ENCODE peak calls at places on chromosomes 6 and 20, in nine cellular contexts. One of them, this sample, is unnamed.

GRCh38 chr6:38443341-38443740 is 196.4 kb downstream of the BTBD9 start:
- DNase-seq in endodermal cell: no peak
- DNase-seq in stomach: no peak
- DNase-seq in CD8-positive, alpha-beta T cell: no peak
- DNase-seq in tibial nerve: no peak
- DNase-seq in cardiac muscle cell: no peak
- DNase-seq in ascending aorta: no peak
- DNase-seq in breast epithelium: no peak
- DNase-seq in heart left ventricle: no peak
- DNase-seq in this sample: no peak

GRCh38 chr20:56690531-56691175 is 61.5 kb downstream of the TFAP2C start:
- DNase-seq in tibial nerve: no peak
- DNase-seq in endodermal cell: no peak
- DNase-seq in ascending aorta: no peak
- DNase-seq in heart left ventricle: no peak
- DNase-seq in breast epithelium: no peak
- DNase-seq in stomach: no peak
- DNase-seq in CD8-positive, alpha-beta T cell: no peak
- DNase-seq in cardiac muscle cell: no peak
- DNase-seq in this sample: no peak

GRCh38 chr6:160137989-160138835 is 16.6 kb downstream of the SLC22A1 start:
- DNase-seq in cardiac muscle cell: peak; percentile 88
- DNase-seq in ascending aorta: peak; percentile 71
- DNase-seq in CD8-positive, alpha-beta T cell: peak; percentile 60
- DNase-seq in breast epithelium: no peak
- DNase-seq in tibial nerve: peak; percentile 57
- DNase-seq in heart left ventricle: no peak
- DNase-seq in endodermal cell: peak; percentile 86
- DNase-seq in stomach: peak; percentile 72
- DNase-seq in this sample: no peak

GRCh38 chr6:115885636-115886366 is 174.9 kb downstream of the FRK start:
- DNase-seq in cardiac muscle cell: no peak
- DNase-seq in CD8-positive, alpha-beta T cell: no peak
- DNase-seq in endodermal cell: no peak
- DNase-seq in heart left ventricle: no peak
- DNase-seq in ascending aorta: no peak
- DNase-seq in tibial nerve: no peak
- DNase-seq in breast epithelium: no peak
- DNase-seq in stomach: no peak
- DNase-seq in this sample: no peak

GRCh38 chr6:42166444-42167141 is 6.6 kb upstream of the GUCA1A start:
- DNase-seq in stomach: peak; percentile 76
- DNase-seq in CD8-positive, alpha-beta T cell: peak; percentile 80
- DNase-seq in endodermal cell: peak; percentile 97
- DNase-seq in heart left ventricle: peak; percentile 58
- DNase-seq in cardiac muscle cell: peak; percentile 81
- DNase-seq in ascending aorta: peak; percentile 67
- DNase-seq in breast epithelium: peak; percentile 24
- DNase-seq in tibial nerve: peak; percentile 84
- DNase-seq in this sample: no peak

GRCh38 chr6:46325561-46326525 is 155.1 kb upstream of the ENPP5 start:
- DNase-seq in CD8-positive, alpha-beta T cell: no peak
- DNase-seq in tibial nerve: no peak
- DNase-seq in stomach: no peak
- DNase-seq in heart left ventricle: no peak
- DNase-seq in endodermal cell: peak; percentile 52
- DNase-seq in breast epithelium: no peak
- DNase-seq in ascending aorta: no peak
- DNase-seq in cardiac muscle cell: peak; percentile 10
- DNase-seq in this sample: peak; percentile 41

GRCh38 chr6:148501178-148501590 is 158.5 kb downstream of the SASH1 start:
- DNase-seq in cardiac muscle cell: no peak
- DNase-seq in endodermal cell: no peak
- DNase-seq in heart left ventricle: no peak
- DNase-seq in ascending aorta: peak; percentile 89
- DNase-seq in CD8-positive, alpha-beta T cell: no peak
- DNase-seq in stomach: no peak
- DNase-seq in breast epithelium: peak; percentile 68
- DNase-seq in tibial nerve: peak; percentile 80
- DNase-seq in this sample: no peak

GRCh38 chr20:58553841-58554240 is 38.6 kb upstream of the APCDD1L start:
- DNase-seq in cardiac muscle cell: no peak
- DNase-seq in ascending aorta: peak; percentile 61
- DNase-seq in tibial nerve: no peak
- DNase-seq in stomach: no peak
- DNase-seq in breast epithelium: peak; percentile 19
- DNase-seq in CD8-positive, alpha-beta T cell: no peak
- DNase-seq in endodermal cell: peak; percentile 26
- DNase-seq in heart left ventricle: no peak
- DNase-seq in this sample: no peak

GRCh38 chr6:155126727-155127439 is 131.8 kb downstream of the TIAM2 start:
- DNase-seq in ascending aorta: peak; percentile 68
- DNase-seq in endodermal cell: peak; percentile 79
- DNase-seq in heart left ventricle: no peak
- DNase-seq in breast epithelium: no peak
- DNase-seq in tibial nerve: no peak
- DNase-seq in CD8-positive, alpha-beta T cell: no peak
- DNase-seq in cardiac muscle cell: no peak
- DNase-seq in stomach: no peak
- DNase-seq in this sample: no peak

GRCh38 chr6:33171889-33172203 is 20.4 kb downstream of the COL11A2 start:
- DNase-seq in ascending aorta: no peak
- DNase-seq in endodermal cell: no peak
- DNase-seq in stomach: no peak
- DNase-seq in heart left ventricle: no peak
- DNase-seq in tibial nerve: no peak
- DNase-seq in cardiac muscle cell: no peak
- DNase-seq in CD8-positive, alpha-beta T cell: no peak
- DNase-seq in breast epithelium: no peak
- DNase-seq in this sample: no peak

GRCh38 chr6:144768676-144769599 is 483.8 kb downstream of the UTRN start:
- DNase-seq in ascending aorta: no peak
- DNase-seq in tibial nerve: no peak
- DNase-seq in stomach: no peak
- DNase-seq in endodermal cell: no peak
- DNase-seq in breast epithelium: no peak
- DNase-seq in cardiac muscle cell: no peak
- DNase-seq in CD8-positive, alpha-beta T cell: no peak
- DNase-seq in heart left ventricle: no peak
- DNase-seq in this sample: no peak

GRCh38 chr20:48684501-48685041 is 143.2 kb downstream of the PREX1 start:
- DNase-seq in ascending aorta: no peak
- DNase-seq in heart left ventricle: no peak
- DNase-seq in stomach: peak; percentile 81
- DNase-seq in endodermal cell: no peak
- DNase-seq in tibial nerve: no peak
- DNase-seq in cardiac muscle cell: no peak
- DNase-seq in CD8-positive, alpha-beta T cell: no peak
- DNase-seq in breast epithelium: no peak
- DNase-seq in this sample: peak; percentile 38

GRCh38 chr6:7723041-7723447 is 2.9 kb upstream of the BMP6 start:
- DNase-seq in heart left ventricle: peak; percentile 82
- DNase-seq in breast epithelium: peak; percentile 63
- DNase-seq in tibial nerve: peak; percentile 93
- DNase-seq in stomach: peak; percentile 81
- DNase-seq in cardiac muscle cell: peak; percentile 85
- DNase-seq in endodermal cell: peak; percentile 94
- DNase-seq in ascending aorta: peak; percentile 88
- DNase-seq in CD8-positive, alpha-beta T cell: peak; percentile 56
- DNase-seq in this sample: peak; percentile 79

GRCh38 chr20:39983655-39984054 is 705.4 kb downstream of the MAFB start:
- DNase-seq in cardiac muscle cell: no peak
- DNase-seq in stomach: no peak
- DNase-seq in endodermal cell: no peak
- DNase-seq in ascending aorta: no peak
- DNase-seq in tibial nerve: no peak
- DNase-seq in heart left ventricle: no peak
- DNase-seq in breast epithelium: no peak
- DNase-seq in CD8-positive, alpha-beta T cell: no peak
- DNase-seq in this sample: no peak

GRCh38 chr6:106975699-106976032 is 1.1 kb upstream of the CD24 start:
- DNase-seq in cardiac muscle cell: peak; percentile 24
- DNase-seq in endodermal cell: no peak
- DNase-seq in stomach: no peak
- DNase-seq in heart left ventricle: no peak
- DNase-seq in CD8-positive, alpha-beta T cell: no peak
- DNase-seq in breast epithelium: no peak
- DNase-seq in tibial nerve: no peak
- DNase-seq in ascending aorta: no peak
- DNase-seq in this sample: no peak

GRCh38 chr6:4656106-4656505 is 120.1 kb upstream of the CDYL start:
- DNase-seq in heart left ventricle: no peak
- DNase-seq in ascending aorta: no peak
- DNase-seq in breast epithelium: no peak
- DNase-seq in endodermal cell: no peak
- DNase-seq in cardiac muscle cell: no peak
- DNase-seq in CD8-positive, alpha-beta T cell: no peak
- DNase-seq in tibial nerve: no peak
- DNase-seq in stomach: no peak
- DNase-seq in this sample: no peak

GRCh38 chr6:14476793-14477531 is 359.4 kb downstream of the CD83 start:
- DNase-seq in stomach: peak; percentile 51
- DNase-seq in CD8-positive, alpha-beta T cell: no peak
- DNase-seq in heart left ventricle: peak; percentile 76
- DNase-seq in ascending aorta: no peak
- DNase-seq in cardiac muscle cell: no peak
- DNase-seq in endodermal cell: no peak
- DNase-seq in breast epithelium: peak; percentile 39
- DNase-seq in tibial nerve: peak; percentile 80
- DNase-seq in this sample: no peak

GRCh38 chr6:137827977-137828815 is 38.9 kb upstream of the TNFAIP3 start:
- DNase-seq in ascending aorta: no peak
- DNase-seq in heart left ventricle: no peak
- DNase-seq in CD8-positive, alpha-beta T cell: no peak
- DNase-seq in breast epithelium: no peak
- DNase-seq in tibial nerve: no peak
- DNase-seq in stomach: no peak
- DNase-seq in cardiac muscle cell: no peak
- DNase-seq in endodermal cell: no peak
- DNase-seq in this sample: no peak

GRCh38 chr6:156720739-156721714 is 56.2 kb upstream of the ARID1B start:
- DNase-seq in breast epithelium: peak; percentile 68
- DNase-seq in cardiac muscle cell: no peak
- DNase-seq in CD8-positive, alpha-beta T cell: no peak
- DNase-seq in stomach: peak; percentile 73
- DNase-seq in endodermal cell: peak; percentile 88
- DNase-seq in tibial nerve: no peak
- DNase-seq in heart left ventricle: peak; percentile 25
- DNase-seq in ascending aorta: no peak
- DNase-seq in this sample: peak; percentile 65
- H3K4me3 ChIP-seq in breast epithelium: peak overlapping the region; percentile 66
- H3K4me3 ChIP-seq in cardiac muscle cell: no peak overlapping the region
- H3K4me3 ChIP-seq in CD8-positive, alpha-beta T cell: no peak overlapping the region
- H3K4me3 ChIP-seq in stomach: no peak overlapping the region
- H3K4me3 ChIP-seq in endodermal cell: no peak overlapping the region
- H3K4me3 ChIP-seq in tibial nerve: no peak overlapping the region
- H3K4me3 ChIP-seq in heart left ventricle: no peak overlapping the region
- H3K4me3 ChIP-seq in ascending aorta: no peak overlapping the region
- H3K4me3 ChIP-seq in this sample: no peak overlapping the region

GRCh38 chr6:35287671-35288396 is 9.8 kb upstream of the DEF6 start:
- DNase-seq in stomach: no peak
- DNase-seq in endodermal cell: no peak
- DNase-seq in CD8-positive, alpha-beta T cell: no peak
- DNase-seq in cardiac muscle cell: no peak
- DNase-seq in tibial nerve: no peak
- DNase-seq in ascending aorta: no peak
- DNase-seq in heart left ventricle: no peak
- DNase-seq in breast epithelium: no peak
- DNase-seq in this sample: no peak
- H3K36me3 ChIP-seq in stomach: peaks cover 100% of the 10 kb centered on the region
- H3K36me3 ChIP-seq in endodermal cell: peaks cover 45% of the 10 kb centered on the region
- H3K36me3 ChIP-seq in CD8-positive, alpha-beta T cell: peaks cover 86% of the 10 kb centered on the region
- H3K36me3 ChIP-seq in cardiac muscle cell: peaks cover 62% of the 10 kb centered on the region
- H3K36me3 ChIP-seq in tibial nerve: no peaks in the 10 kb centered on the region
- H3K36me3 ChIP-seq in ascending aorta: peaks cover 82% of the 10 kb centered on the region
- H3K36me3 ChIP-seq in heart left ventricle: no peaks in the 10 kb centered on the region
- H3K36me3 ChIP-seq in breast epithelium: peaks cover 11% of the 10 kb centered on the region
- H3K36me3 ChIP-seq in this sample: peaks cover 100% of the 10 kb centered on the region

DNA sequence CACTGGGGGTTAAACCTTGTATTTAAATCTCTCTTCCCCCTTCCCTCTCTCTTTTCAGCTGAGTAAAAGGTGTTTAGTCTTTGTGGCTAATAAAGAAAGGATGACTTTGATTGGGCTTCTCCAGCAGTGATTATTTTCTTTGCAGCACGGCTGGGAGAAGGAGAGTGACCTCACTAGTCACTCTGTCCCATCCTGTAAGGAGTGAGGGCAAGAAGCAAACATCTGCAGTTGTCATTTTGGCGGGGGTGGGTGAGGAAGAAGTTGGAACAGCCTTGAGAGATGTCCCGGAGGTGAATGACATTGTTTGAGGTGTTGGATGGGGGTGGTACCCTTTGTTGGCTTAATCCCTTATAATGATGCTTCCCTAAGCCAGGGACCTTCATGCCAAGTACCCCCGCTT is 223.6 kb downstream of the EYA2 start:
- DNase-seq in tibial nerve: no peak
- DNase-seq in stomach: no peak
- DNase-seq in ascending aorta: no peak
- DNase-seq in CD8-positive, alpha-beta T cell: no peak
- DNase-seq in endodermal cell: no peak
- DNase-seq in cardiac muscle cell: no peak
- DNase-seq in breast epithelium: no peak
- DNase-seq in heart left ventricle: peak; percentile 33
- DNase-seq in this sample: no peak
- H3K4me3 ChIP-seq in tibial nerve: no peak overlapping the region
- H3K4me3 ChIP-seq in stomach: no peak overlapping the region
- H3K4me3 ChIP-seq in ascending aorta: no peak overlapping the region
- H3K4me3 ChIP-seq in CD8-positive, alpha-beta T cell: no peak overlapping the region
- H3K4me3 ChIP-seq in endodermal cell: peak overlapping the region; percentile 57
- H3K4me3 ChIP-seq in cardiac muscle cell: no peak overlapping the region
- H3K4me3 ChIP-seq in breast epithelium: no peak overlapping the region
- H3K4me3 ChIP-seq in heart left ventricle: no peak overlapping the region
- H3K4me3 ChIP-seq in this sample: no peak overlapping the region

DNA sequence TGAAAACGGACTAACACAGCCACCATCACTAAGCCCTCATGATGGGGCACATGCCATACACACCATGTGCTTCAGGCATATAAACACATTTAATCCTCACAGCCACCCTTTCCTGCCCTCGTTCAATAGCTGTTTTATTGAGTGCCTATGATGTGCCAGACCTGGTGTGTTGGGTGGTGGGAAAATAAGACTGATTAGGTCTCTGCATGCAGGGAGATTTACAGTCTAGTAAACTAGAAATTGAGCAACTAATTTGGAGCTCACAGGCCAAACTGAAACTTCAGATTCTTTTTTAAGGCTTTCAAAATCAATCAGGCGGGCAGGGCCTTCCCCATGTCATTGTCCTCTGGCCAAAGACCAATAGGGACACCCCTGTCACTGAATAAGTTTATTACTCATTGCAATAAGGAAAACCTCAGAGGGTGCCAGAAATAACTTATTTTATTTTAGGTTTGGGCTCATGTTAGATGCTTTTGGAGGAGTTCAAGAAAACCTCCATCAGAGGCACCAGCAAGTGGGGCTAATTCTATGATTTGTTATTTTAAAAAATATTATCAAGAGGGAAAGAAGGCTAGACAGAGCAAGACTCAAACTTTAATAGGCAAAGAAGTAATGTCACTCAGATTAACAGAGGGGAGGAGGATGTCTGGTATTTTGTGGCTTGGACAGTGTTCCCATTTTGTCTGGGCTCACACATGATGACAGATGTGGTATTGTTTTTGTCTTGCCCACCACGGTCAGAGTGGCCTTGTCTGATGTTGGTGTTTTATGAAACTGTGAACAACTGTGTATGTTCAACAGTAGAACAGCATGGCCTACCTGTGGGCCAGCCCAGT is 12.0 kb downstream of the ZFP64 start:
- DNase-seq in tibial nerve: no peak
- DNase-seq in stomach: no peak
- DNase-seq in heart left ventricle: no peak
- DNase-seq in breast epithelium: no peak
- DNase-seq in endodermal cell: no peak
- DNase-seq in cardiac muscle cell: no peak
- DNase-seq in ascending aorta: no peak
- DNase-seq in CD8-positive, alpha-beta T cell: no peak
- DNase-seq in this sample: no peak
- H3K36me3 ChIP-seq in tibial nerve: peaks cover 2% of the 10 kb centered on the region
- H3K36me3 ChIP-seq in stomach: peaks cover 39% of the 10 kb centered on the region
- H3K36me3 ChIP-seq in heart left ventricle: no peaks in the 10 kb centered on the region
- H3K36me3 ChIP-seq in breast epithelium: peaks cover 4% of the 10 kb centered on the region
- H3K36me3 ChIP-seq in endodermal cell: peaks cover 47% of the 10 kb centered on the region
- H3K36me3 ChIP-seq in cardiac muscle cell: peaks cover 6% of the 10 kb centered on the region
- H3K36me3 ChIP-seq in ascending aorta: no peaks in the 10 kb centered on the region
- H3K36me3 ChIP-seq in CD8-positive, alpha-beta T cell: peaks cover 4% of the 10 kb centered on the region
- H3K36me3 ChIP-seq in this sample: peaks cover 29% of the 10 kb centered on the region